ENCODE peak calls at places on chromosome 15, in four cellular contexts. V, B, W and G are unnamed samples.

GRCh38 chr15:74272812-74273211 is 36.7 kb downstream of the CCDC33 start:
- DNase-seq in V (no peak), B (no peak), W (no peak), G (no peak)

GRCh38 chr15:75198560-75199346 is 2.9 kb upstream of the C15orf39 start:
- DNase-seq in V (no peak), B (no peak), W (peak; percentile 16), G (peak; percentile 63)

GRCh38 chr15:43903864-43904290 is 77.1 kb downstream of the WDR76 start:
- DNase-seq in V (peak; percentile 25), B (no peak), W (peak; percentile 47), G (peak; percentile 75)

GRCh38 chr15:66071160-66071559 is 182.4 kb downstream of the MEGF11 start:
- DNase-seq in V (no peak), B (no peak), W (no peak), G (no peak)

GRCh38 chr15:49190586-49190985 is 20.5 kb downstream of the GALK2 start:
- DNase-seq in V (no peak), B (no peak), W (no peak), G (no peak)

GRCh38 chr15:79593119-79593869 is 161.2 kb downstream of the MINAR1 start:
- DNase-seq in V (no peak), B (no peak), W (no peak), G (no peak)

GRCh38 chr15:96064351-96064756 is 266.1 kb upstream of the NR2F2 start:
- DNase-seq in V (no peak), B (no peak), W (no peak), G (no peak)

GRCh38 chr15:32106401-32107381 is 76.4 kb downstream of the CHRNA7 start:
- DNase-seq in V (no peak), B (no peak), W (no peak), G (no peak)

GRCh38 chr15:31477851-31478250 is 151.2 kb downstream of the KLF13 start:
- DNase-seq in V (no peak), B (no peak), W (no peak), G (no peak)

GRCh38 chr15:33700695-33701303 is 267.5 kb upstream of the CHRM5 start:
- DNase-seq in V (peak; percentile 57), B (peak; percentile 52), W (peak; percentile 41), G (peak; percentile 66)

GRCh38 chr15:62122249-62122648 is 42.8 kb downstream of the C2CD4B start:
- DNase-seq in V (no peak), B (no peak), W (peak; percentile 32), G (no peak)

GRCh38 chr15:100763764-100764750 is 115.6 kb upstream of the ALDH1A3 start:
- DNase-seq in V (no peak), B (no peak), W (no peak), G (peak; percentile 38)

DNA sequence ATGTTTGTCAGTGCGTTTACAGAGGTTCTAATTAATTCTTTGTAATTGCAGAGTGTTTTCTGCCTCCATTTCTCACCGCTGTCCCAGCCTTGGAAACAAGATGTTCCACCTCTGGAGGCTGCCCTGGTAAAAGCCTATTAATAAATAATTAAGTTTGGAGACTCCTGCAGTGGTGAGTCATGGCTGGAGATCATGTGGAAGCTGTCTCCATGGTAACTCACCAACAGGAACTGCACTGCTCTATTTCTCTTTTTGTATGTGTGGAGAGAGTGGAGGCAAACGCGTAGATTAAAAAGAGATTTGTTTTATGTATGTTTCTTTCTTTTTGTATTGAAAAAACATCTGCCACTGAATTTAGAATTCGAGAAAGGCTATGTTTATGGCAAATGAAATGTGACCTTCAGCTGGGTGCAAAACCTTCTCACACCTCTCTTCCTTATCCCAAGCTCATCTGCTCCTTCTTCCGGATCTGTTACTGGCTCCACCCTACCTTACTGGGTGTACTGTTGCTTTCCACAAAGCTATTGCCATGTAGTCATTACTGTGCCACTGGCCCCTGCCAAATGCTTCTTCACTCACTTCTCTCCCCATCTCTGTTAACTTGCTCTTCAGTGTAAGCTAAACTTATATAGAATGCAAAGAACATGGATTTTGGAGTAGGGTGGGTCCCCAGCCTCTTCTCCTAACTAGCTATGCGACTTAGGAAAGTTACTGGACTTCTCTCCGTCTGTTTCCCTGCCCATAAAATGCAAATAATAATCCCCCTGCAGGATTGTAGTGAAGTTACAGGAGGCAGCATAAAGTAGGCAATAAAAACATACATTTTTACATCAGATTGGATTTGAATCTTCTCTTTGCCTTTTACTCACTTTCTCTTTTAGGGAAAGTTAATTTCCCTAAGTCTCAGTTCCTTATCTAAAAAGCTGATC is 778.5 kb downstream of the NTRK3 start:
- DNase-seq in V (peak; percentile 72), B (no peak), W (no peak), G (peak; percentile 10)
- H3K9me3 ChIP-seq in V (no peaks in the 10 kb centered on the region), B (no peaks in the 10 kb centered on the region), W (no peaks in the 10 kb centered on the region), G (no peaks in the 10 kb centered on the region)

DNA sequence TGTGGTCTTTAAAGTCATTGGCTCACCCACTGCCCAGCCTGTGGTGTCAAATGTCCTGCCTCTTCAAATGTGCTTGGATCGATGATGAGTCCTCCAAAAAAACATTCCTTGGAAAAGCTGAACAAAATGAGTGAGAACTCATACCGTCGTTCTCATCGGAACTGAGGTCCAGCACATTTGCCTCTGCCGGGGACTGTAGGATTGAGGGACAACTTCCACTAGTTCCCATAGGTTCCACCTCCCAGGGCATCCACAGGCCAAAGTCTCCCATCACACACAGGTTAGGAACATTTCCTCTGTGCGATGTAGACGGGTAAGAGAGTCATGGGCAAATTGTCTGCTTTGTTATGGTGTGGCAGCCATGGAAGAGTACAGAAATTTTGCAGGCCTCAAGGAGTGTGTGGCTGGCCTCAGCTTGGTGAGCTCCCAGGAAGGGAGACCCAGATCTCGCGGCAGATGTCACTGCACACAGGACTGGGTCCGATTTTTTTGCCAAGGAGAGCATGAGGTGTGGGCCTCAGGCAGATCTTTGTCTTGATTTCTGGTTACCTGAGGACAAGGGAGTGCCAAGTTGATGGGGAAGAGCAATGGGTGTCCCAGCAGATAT is 115.7 kb downstream of the SNRPN start:
- DNase-seq in V (no peak), B (no peak), W (no peak), G (no peak)
- H3K9me3 ChIP-seq in V (peaks cover 10% of the 10 kb centered on the region), B (peaks cover 100% of the 10 kb centered on the region), W (peaks cover 100% of the 10 kb centered on the region), G (peaks cover 88% of the 10 kb centered on the region)

GRCh38 chr15:20643024-20643770 is 101.6 kb upstream of the GOLGA6L6 start:
- DNase-seq in V (no peak), B (no peak), W (no peak), G (no peak)

GRCh38 chr15:20645956-20646355 is 104.4 kb upstream of the GOLGA6L6 start:
- DNase-seq in V (no peak), B (no peak), W (no peak), G (no peak)

GRCh38 chr15:20644896-20645295 is 103.3 kb upstream of the GOLGA6L6 start:
- DNase-seq in V (no peak), B (no peak), W (no peak), G (no peak)

GRCh38 chr15:20642054-20642767 is 100.6 kb upstream of the GOLGA6L6 start:
- DNase-seq in V (no peak), B (no peak), W (no peak), G (no peak)

DNA sequence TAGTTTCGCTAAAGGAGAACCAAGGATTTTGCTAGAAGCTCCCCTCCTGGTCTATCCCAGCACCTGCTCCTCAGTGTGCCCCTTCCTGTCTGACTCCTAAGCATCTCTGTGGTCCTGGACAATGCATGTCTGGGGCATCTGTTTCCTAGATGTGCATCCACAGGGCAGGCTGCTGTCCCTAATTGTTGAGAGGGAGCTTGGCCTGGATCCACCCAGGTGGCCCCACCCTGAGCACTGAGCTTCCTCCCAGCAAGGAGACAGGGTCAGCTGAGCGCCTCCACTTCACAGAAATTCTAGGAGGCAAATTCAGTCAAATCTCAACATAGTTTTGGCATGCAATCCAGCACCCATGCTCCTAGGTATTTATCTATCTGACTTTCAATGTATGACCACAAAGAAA is 102.4 kb upstream of the GOLGA6L6 start:
- DNase-seq in V (no peak), B (no peak), W (no peak), G (no peak)
- H3K9me3 ChIP-seq in V (no peaks in the 10 kb centered on the region), B (no peaks in the 10 kb centered on the region), W (no peaks in the 10 kb centered on the region), G (no peaks in the 10 kb centered on the region)

GRCh38 chr15:40052604-40053003 is 13.6 kb upstream of the SRP14 start:
- DNase-seq in V (no peak), B (no peak), W (no peak), G (peak; percentile 15)
- H3K9me3 ChIP-seq in V (no peaks in the 10 kb centered on the region), B (no peaks in the 10 kb centered on the region), W (no peaks in the 10 kb centered on the region), G (no peaks in the 10 kb centered on the region)

GRCh38 chr15:73153024-73153423 is 100.8 kb downstream of the NEO1 start:
- DNase-seq in V (no peak), B (no peak), W (no peak), G (no peak)
- H3K9me3 ChIP-seq in V (no peaks in the 10 kb centered on the region), B (peaks cover 24% of the 10 kb centered on the region), W (peaks cover 13% of the 10 kb centered on the region), G (no peaks in the 10 kb centered on the region)

GRCh38 chr15:93422476-93422875 is 333.5 kb upstream of the RGMA start:
- DNase-seq in V (no peak), B (no peak), W (no peak), G (peak; percentile 25)

GRCh38 chr15:93420050-93420452 is 331.0 kb upstream of the RGMA start:
- DNase-seq in V (no peak), B (no peak), W (no peak), G (no peak)

GRCh38 chr15:93418566-93418965 is 329.6 kb upstream of the RGMA start:
- DNase-seq in V (no peak), B (no peak), W (no peak), G (no peak)

GRCh38 chr15:93417156-93418077 is 328.4 kb upstream of the RGMA start:
- DNase-seq in V (no peak), B (peak; percentile 70), W (no peak), G (no peak)

DNA sequence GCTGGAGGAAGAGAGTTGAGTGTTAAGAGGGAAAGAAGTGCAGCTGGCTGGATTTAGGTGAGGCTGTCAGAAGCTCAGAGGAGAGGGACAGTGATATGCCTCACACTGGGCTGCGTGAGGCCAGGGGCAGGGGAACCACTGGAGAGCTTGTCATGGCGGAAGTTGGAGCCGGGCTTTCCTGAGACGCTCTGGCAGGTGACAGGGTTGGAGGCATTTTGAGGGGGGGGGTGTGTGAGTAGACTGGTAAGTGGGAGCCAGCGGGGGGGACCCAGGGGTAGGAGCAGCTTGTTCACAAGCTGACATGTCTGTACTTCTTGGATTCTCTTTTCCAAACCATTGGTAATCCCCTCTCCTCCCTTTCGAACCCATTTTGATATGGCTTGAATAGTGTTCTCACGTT is 331.5 kb upstream of the RGMA start:
- DNase-seq in V (no peak), B (no peak), W (no peak), G (no peak)
- H3K9me3 ChIP-seq in V (no peaks in the 10 kb centered on the region), B (no peaks in the 10 kb centered on the region), W (no peaks in the 10 kb centered on the region), G (no peaks in the 10 kb centered on the region)